ENCODE peak calls at places on chromosomes 6 and 20, in ten cellular contexts. V is nephron progenitor cell, M is right cardiac atrium, C is activated B cell treated with CpG ODN at 0.5 μM for 24 hours, J is endothelial cell, R is neural crest cell, I is HFF-Myc, F is cardiac septum, T is adrenal gland, K is fibroblast of pulmonary artery. E is an unnamed sample.

GRCh38 chr6:128848169-128848935 is 34.6 kb upstream of the LAMA2 start:
- DNase-seq in V (no peak), M (peak), C (no peak), J (no peak), R (no peak), I (no peak), F (no peak), T (no peak), K (peak), E (no peak)

GRCh38 chr6:137473651-137474050 is 20.5 kb downstream of the OLIG3 start:
- DNase-seq in V (no peak), M (no peak), C (no peak), J (no peak), R (no peak), I (no peak), F (no peak), T (no peak), K (no peak), E (no peak)

GRCh38 chr6:3683331-3683730 is 68.2 kb downstream of the PXDC1 start:
- DNase-seq in V (no peak), M (no peak), C (no peak), J (no peak), R (no peak), I (no peak), F (no peak), T (no peak), K (no peak), E (no peak)

GRCh38 chr6:63526931-63527330 is 45.3 kb upstream of the LOC128125822 start:
- DNase-seq in V (no peak), M (no peak), C (no peak), J (no peak), R (no peak), I (no peak), F (no peak), T (no peak), K (no peak), E (no peak)

GRCh38 chr6:31272856-31273626 is 1.1 kb upstream of the HLA-C start:
- DNase-seq in V (no peak), M (no peak), C (no peak), J (no peak), R (no peak), I (no peak), F (no peak), T (no peak), K (no peak), E (no peak)

GRCh38 chr20:54152227-54153040 is 21.4 kb downstream of the CYP24A1 start:
- DNase-seq in V (no peak), M (no peak), C (no peak), J (no peak), R (no peak), I (no peak), F (no peak), T (no peak), K (no peak), E (no peak)

GRCh38 chr6:146862508-146862919 is 263.7 kb downstream of the ADGB start:
- DNase-seq in V (no peak), M (no peak), C (no peak), J (no peak), R (no peak), I (no peak), F (no peak), T (no peak), K (no peak), E (no peak)

GRCh38 chr6:169629256-169629655 is 72.6 kb downstream of the WDR27 start:
- DNase-seq in V (no peak), M (no peak), C (no peak), J (no peak), R (no peak), I (no peak), F (no peak), T (no peak), K (no peak), E (no peak)

GRCh38 chr6:108588586-108588985 is 27.9 kb downstream of the FOXO3 start:
- DNase-seq in V (no peak), M (peak), C (no peak), J (no peak), R (no peak), I (no peak), F (no peak), T (no peak), K (peak), E (no peak)

E was measured in GM12892.